ENCODE peak calls at places on chromosomes 3 and 15, in five cellular contexts. P is endothelial cell of umbilical vein, L is stomach, V is lung, F is GM23338. R is an unnamed sample.

GRCh38 chr3:144104146-144104545 is 132.5 kb downstream of the DIPK2A start:
- DNase-seq in P (no peak), L (no peak), V (no peak), F (no peak), R (no peak)

GRCh38 chr3:184299488-184300376 is 691 bp downstream of the PSMD2 start:
- DNase-seq in P (peak; percentile 67), L (no peak), V (no peak), F (no peak), R (no peak)

GRCh38 chr15:51375966-51376640 is 34.6 kb downstream of the GLDN start:
- DNase-seq in P (no peak), L (no peak), V (no peak), F (no peak), R (no peak)

GRCh38 chr3:46087871-46088270 is 60.6 kb upstream of the XCR1 start:
- DNase-seq in P (no peak), L (no peak), V (no peak), F (peak; percentile 11), R (no peak)

GRCh38 chr3:11136871-11137626 is 17.2 kb upstream of the HRH1 start:
- DNase-seq in P (peak; percentile 75), L (no peak), V (peak; percentile 47), F (peak; percentile 55), R (peak; percentile 83)

GRCh38 chr3:45554001-45554691 is 40.4 kb upstream of the LIMD1 start:
- DNase-seq in P (peak; percentile 75), L (peak; percentile 31), V (no peak), F (peak; percentile 47), R (no peak)

GRCh38 chr15:58562135-58562534 is 130.3 kb downstream of the LIPC start:
- DNase-seq in P (no peak), L (no peak), V (no peak), F (no peak), R (no peak)

GRCh38 chr3:71415708-71416108 is 167.8 kb downstream of the FOXP1 start:
- DNase-seq in P (no peak), L (no peak), V (no peak), F (no peak), R (no peak)

GRCh38 chr15:98580577-98580976 is 67.8 kb upstream of the IGF1R start:
- DNase-seq in P (no peak), L (no peak), V (no peak), F (peak; percentile 58), R (no peak)

GRCh38 chr3:77500711-77501110 is 460.8 kb downstream of the ROBO2 start:
- DNase-seq in P (no peak), L (no peak), V (no peak), F (no peak), R (no peak)

GRCh38 chr3:4581905-4582611 is 88.9 kb downstream of the ITPR1 start:
- DNase-seq in P (no peak), L (no peak), V (no peak), F (no peak), R (no peak)

GRCh38 chr15:51382787-51383186 is 41.3 kb downstream of the GLDN start:
- DNase-seq in P (peak; percentile 45), L (no peak), V (no peak), F (peak; percentile 90), R (peak; percentile 66)

GRCh38 chr3:180804871-180805430 is 107.5 kb upstream of the FXR1 start:
- DNase-seq in P (peak; percentile 70), L (no peak), V (no peak), F (peak; percentile 92), R (peak; percentile 27)

GRCh38 chr3:155079795-155080546 is at the start of gene MME:
- DNase-seq in P (peak; percentile 69), L (peak; percentile 34), V (no peak), F (peak; percentile 94), R (peak; percentile 27)

GRCh38 chr3:71641669-71642068 is 58.1 kb upstream of the FOXP1 start:
- DNase-seq in P (no peak), L (no peak), V (no peak), F (no peak), R (no peak)

GRCh38 chr3:196138927-196139680 is 57.2 kb upstream of the TFRC start:
- DNase-seq in P (peak; percentile 5), L (no peak), V (no peak), F (peak; percentile 75), R (no peak)

GRCh38 chr3:79139395-79140060 is 628.3 kb downstream of the ROBO1 start:
- DNase-seq in P (no peak), L (no peak), V (no peak), F (peak; percentile 10), R (no peak)

GRCh38 chr3:28677581-28677980 is 329.0 kb upstream of the AZI2 start:
- DNase-seq in P (no peak), L (no peak), V (no peak), F (no peak), R (peak; percentile 46)

GRCh38 chr3:81684739-81685395 is 76.6 kb downstream of the GBE1 start:
- DNase-seq in P (no peak), L (no peak), V (no peak), F (no peak), R (no peak)

GRCh38 chr3:125112981-125113380 is 57.2 kb upstream of the HEG1 start:
- DNase-seq in P (no peak), L (no peak), V (no peak), F (no peak), R (no peak)

GRCh38 chr15:67433495-67434099 is 87.3 kb upstream of the C15orf61 start:
- DNase-seq in P (peak; percentile 66), L (peak; percentile 64), V (peak; percentile 50), F (peak; percentile 74), R (peak; percentile 57)

GRCh38 chr15:64763462-64763861 is 11.9 kb downstream of the RBPMS2 start:
- DNase-seq in P (no peak), L (no peak), V (no peak), F (no peak), R (no peak)

GRCh38 chr15:64344651-64345262 is 11.2 kb downstream of the CSNK1G1 start:
- DNase-seq in P (peak; percentile 46), L (no peak), V (no peak), F (no peak), R (no peak)

GRCh38 chr3:47605646-47606045 is 27.0 kb upstream of the CSPG5 start:
- DNase-seq in P (peak; percentile 19), L (no peak), V (no peak), F (no peak), R (no peak)

GRCh38 chr3:62368705-62369475 is 4.5 kb downstream of the FEZF2 start:
- DNase-seq in P (no peak), L (no peak), V (no peak), F (peak; percentile 82), R (peak; percentile 22)
- TF ChIP-seq CTCF in P (no peak), L (no peak), V (no peak), F (peak; percentile 67), R (peak; percentile 13)

GRCh38 chr3:43774799-43775198 is 84.1 kb downstream of the ABHD5 start:
- DNase-seq in P (no peak), L (no peak), V (no peak), F (no peak), R (no peak)
- H3K4me1 ChIP-seq in P (peaks cover 11% of the 10 kb centered on the region), L (peaks cover 17% of the 10 kb centered on the region), V (no peaks in the 10 kb centered on the region), F (no peaks in the 10 kb centered on the region), R (peaks cover 26% of the 10 kb centered on the region)

GRCh38 chr3:49199244-49199899 is 28.0 kb downstream of the KLHDC8B start:
- DNase-seq in P (peak; percentile 83), L (peak; percentile 54), V (peak; percentile 68), F (peak; percentile 96), R (no peak)
- H3K4me3 ChIP-seq in P (peak overlapping the region; percentile 56), L (peak overlapping the region; percentile 40), V (peak overlapping the region; percentile 33), F (peak overlapping the region; percentile 45), R (no peak overlapping the region)

GRCh38 chr15:101775136-101775535 is 28.2 kb upstream of the OR4F6 start:
- DNase-seq in P (no peak), L (no peak), V (no peak), F (no peak), R (no peak)

GRCh38 chr15:101772921-101773320 is 30.4 kb upstream of the OR4F6 start:
- DNase-seq in P (no peak), L (no peak), V (no peak), F (no peak), R (no peak)

GRCh38 chr15:101773496-101774100 is 29.7 kb upstream of the OR4F6 start:
- DNase-seq in P (no peak), L (no peak), V (no peak), F (peak; percentile 71), R (no peak)
- TF ChIP-seq CTCF in P (peak; percentile 21), L (no peak), V (no peak), F (peak; percentile 81), R (peak; percentile 39)

GRCh38 chr3:86991482-86991815 is 500 bp upstream of the VGLL3 start:
- DNase-seq in P (no peak), L (no peak), V (no peak), F (no peak), R (no peak)

GRCh38 chr3:86993704-86994103 is 2.8 kb upstream of the VGLL3 start:
- DNase-seq in P (peak; percentile 13), L (no peak), V (no peak), F (no peak), R (no peak)

GRCh38 chr3:86990171-86990733 is 697 bp downstream of the VGLL3 start:
- DNase-seq in P (no peak), L (peak; percentile 40), V (no peak), F (peak; percentile 70), R (no peak)

GRCh38 chr3:86990734-86991481 is at the start of gene VGLL3:
- DNase-seq in P (peak; percentile 44), L (peak; percentile 49), V (peak; percentile 60), F (peak; percentile 94), R (peak; percentile 29)

GRCh38 chr3:86991840-86992430 is 986 bp upstream of the VGLL3 start:
- DNase-seq in P (no peak), L (no peak), V (no peak), F (no peak), R (no peak)
- H3K4me1 ChIP-seq in P (peaks cover 40% of the 10 kb centered on the region), L (peaks cover 19% of the 10 kb centered on the region), V (no peaks in the 10 kb centered on the region), F (peaks cover 13% of the 10 kb centered on the region), R (no peaks in the 10 kb centered on the region)

GRCh38 chr15:41501191-41501917 is 7.7 kb downstream of the ITPKA start:
- DNase-seq in P (peak; percentile 46), L (no peak), V (no peak), F (peak; percentile 64), R (peak; percentile 73)

GRCh38 chr15:41503669-41504010 is 10.0 kb downstream of the ITPKA start:
- DNase-seq in P (no peak), L (peak; percentile 72), V (no peak), F (no peak), R (no peak)

GRCh38 chr15:41504751-41505492 is 8.7 kb downstream of the LTK start:
- DNase-seq in P (no peak), L (no peak), V (no peak), F (no peak), R (no peak)

GRCh38 chr15:41501961-41502786 is 8.5 kb downstream of the ITPKA start:
- DNase-seq in P (no peak), L (no peak), V (no peak), F (peak; percentile 65), R (no peak)

GRCh38 chr15:41502787-41503668 is 9.4 kb downstream of the ITPKA start:
- DNase-seq in P (no peak), L (no peak), V (no peak), F (peak; percentile 75), R (no peak)
- H3K4me3 ChIP-seq in P (no peak overlapping the region), L (no peak overlapping the region), V (no peak overlapping the region), F (peak overlapping the region; percentile 63), R (no peak overlapping the region)

R was measured in BE2C.